ENCODE peak calls at places on chromosomes 12 and 14, in nine cellular contexts. One of them, this sample, is unnamed.

GRCh38 chr14:22836301-22837058 is at the start of gene MMP14:
- DNase-seq in right lobe of liver: peak; percentile 65
- DNase-seq in transverse colon: peak; percentile 79
- DNase-seq in breast epithelium: peak; percentile 80
- DNase-seq in adrenal gland: peak; percentile 72
- DNase-seq in psoas muscle: peak; percentile 77
- DNase-seq in astrocyte: peak; percentile 81
- DNase-seq in K562: no peak
- DNase-seq in heart right ventricle: peak; percentile 76
- DNase-seq in this sample: peak; percentile 60

GRCh38 chr12:10966314-10966713 is 20.4 kb downstream of the TAS2R50 start:
- DNase-seq in transverse colon: no peak
- DNase-seq in breast epithelium: no peak
- DNase-seq in psoas muscle: no peak
- DNase-seq in heart right ventricle: no peak
- DNase-seq in K562: no peak
- DNase-seq in astrocyte: no peak
- DNase-seq in adrenal gland: no peak
- DNase-seq in right lobe of liver: no peak
- DNase-seq in this sample: no peak

GRCh38 chr12:122942609-122943008 is 23.7 kb downstream of the ABCB9 start:
- DNase-seq in right lobe of liver: no peak
- DNase-seq in adrenal gland: no peak
- DNase-seq in K562: no peak
- DNase-seq in astrocyte: no peak
- DNase-seq in breast epithelium: no peak
- DNase-seq in transverse colon: no peak
- DNase-seq in psoas muscle: no peak
- DNase-seq in heart right ventricle: no peak
- DNase-seq in this sample: no peak

GRCh38 chr12:115898670-115899069 is 378.8 kb downstream of the MED13L start:
- DNase-seq in K562: peak; percentile 6
- DNase-seq in heart right ventricle: no peak
- DNase-seq in psoas muscle: no peak
- DNase-seq in transverse colon: no peak
- DNase-seq in astrocyte: no peak
- DNase-seq in right lobe of liver: peak; percentile 23
- DNase-seq in adrenal gland: no peak
- DNase-seq in breast epithelium: no peak
- DNase-seq in this sample: no peak

GRCh38 chr12:107610030-107610859 is 75.4 kb upstream of the PWP1 start:
- DNase-seq in breast epithelium: no peak
- DNase-seq in right lobe of liver: peak; percentile 35
- DNase-seq in adrenal gland: peak; percentile 25
- DNase-seq in psoas muscle: no peak
- DNase-seq in astrocyte: peak; percentile 13
- DNase-seq in K562: peak; percentile 43
- DNase-seq in transverse colon: no peak
- DNase-seq in heart right ventricle: peak; percentile 21
- DNase-seq in this sample: no peak

GRCh38 chr12:9109737-9110491 is 5.8 kb downstream of the A2M start:
- DNase-seq in heart right ventricle: no peak
- DNase-seq in transverse colon: no peak
- DNase-seq in breast epithelium: no peak
- DNase-seq in psoas muscle: no peak
- DNase-seq in K562: no peak
- DNase-seq in astrocyte: no peak
- DNase-seq in right lobe of liver: no peak
- DNase-seq in adrenal gland: no peak
- DNase-seq in this sample: no peak

GRCh38 chr12:106760184-106760531 is 14.3 kb upstream of the RIC8B start:
- DNase-seq in breast epithelium: no peak
- DNase-seq in K562: no peak
- DNase-seq in transverse colon: peak; percentile 31
- DNase-seq in heart right ventricle: no peak
- DNase-seq in psoas muscle: no peak
- DNase-seq in astrocyte: no peak
- DNase-seq in right lobe of liver: no peak
- DNase-seq in adrenal gland: no peak
- DNase-seq in this sample: no peak

GRCh38 chr14:26925876-26926584 is 328.2 kb upstream of the NOVA1 start:
- DNase-seq in adrenal gland: no peak
- DNase-seq in astrocyte: peak; percentile 43
- DNase-seq in transverse colon: no peak
- DNase-seq in right lobe of liver: no peak
- DNase-seq in heart right ventricle: no peak
- DNase-seq in breast epithelium: no peak
- DNase-seq in psoas muscle: no peak
- DNase-seq in K562: no peak
- DNase-seq in this sample: no peak

GRCh38 chr12:46371718-46372130 is 849 bp downstream of the SLC38A2 start:
- DNase-seq in right lobe of liver: peak; percentile 72
- DNase-seq in breast epithelium: peak; percentile 45
- DNase-seq in heart right ventricle: peak; percentile 59
- DNase-seq in adrenal gland: no peak
- DNase-seq in transverse colon: peak; percentile 71
- DNase-seq in astrocyte: no peak
- DNase-seq in psoas muscle: peak; percentile 78
- DNase-seq in K562: peak; percentile 59
- DNase-seq in this sample: no peak

GRCh38 chr14:32698831-32699230 is 239.8 kb upstream of the NPAS3 start:
- DNase-seq in psoas muscle: no peak
- DNase-seq in adrenal gland: no peak
- DNase-seq in breast epithelium: no peak
- DNase-seq in K562: no peak
- DNase-seq in heart right ventricle: no peak
- DNase-seq in astrocyte: peak; percentile 54
- DNase-seq in transverse colon: no peak
- DNase-seq in right lobe of liver: no peak
- DNase-seq in this sample: peak; percentile 29

GRCh38 chr12:14946162-14946561 is 7.8 kb upstream of the ERP27 start:
- DNase-seq in astrocyte: no peak
- DNase-seq in right lobe of liver: no peak
- DNase-seq in transverse colon: no peak
- DNase-seq in heart right ventricle: no peak
- DNase-seq in breast epithelium: no peak
- DNase-seq in adrenal gland: no peak
- DNase-seq in K562: no peak
- DNase-seq in psoas muscle: no peak
- DNase-seq in this sample: no peak

GRCh38 chr14:92953526-92953925 is 30.6 kb downstream of the CHGA start:
- DNase-seq in psoas muscle: no peak
- DNase-seq in heart right ventricle: no peak
- DNase-seq in transverse colon: no peak
- DNase-seq in astrocyte: no peak
- DNase-seq in right lobe of liver: no peak
- DNase-seq in K562: no peak
- DNase-seq in breast epithelium: no peak
- DNase-seq in adrenal gland: no peak
- DNase-seq in this sample: no peak

GRCh38 chr14:92952497-92953298 is 29.7 kb downstream of the CHGA start:
- DNase-seq in adrenal gland: no peak
- DNase-seq in K562: no peak
- DNase-seq in astrocyte: no peak
- DNase-seq in breast epithelium: no peak
- DNase-seq in psoas muscle: no peak
- DNase-seq in right lobe of liver: no peak
- DNase-seq in transverse colon: no peak
- DNase-seq in heart right ventricle: peak; percentile 47
- DNase-seq in this sample: no peak

GRCh38 chr14:92956961-92957360 is 34.0 kb downstream of the CHGA start:
- DNase-seq in K562: no peak
- DNase-seq in astrocyte: no peak
- DNase-seq in right lobe of liver: no peak
- DNase-seq in transverse colon: no peak
- DNase-seq in adrenal gland: no peak
- DNase-seq in breast epithelium: no peak
- DNase-seq in psoas muscle: no peak
- DNase-seq in heart right ventricle: no peak
- DNase-seq in this sample: no peak

GRCh38 chr14:92955381-92955780 is 32.4 kb downstream of the CHGA start:
- DNase-seq in transverse colon: no peak
- DNase-seq in adrenal gland: no peak
- DNase-seq in psoas muscle: no peak
- DNase-seq in astrocyte: no peak
- DNase-seq in K562: no peak
- DNase-seq in heart right ventricle: no peak
- DNase-seq in breast epithelium: no peak
- DNase-seq in right lobe of liver: no peak
- DNase-seq in this sample: no peak

DNA sequence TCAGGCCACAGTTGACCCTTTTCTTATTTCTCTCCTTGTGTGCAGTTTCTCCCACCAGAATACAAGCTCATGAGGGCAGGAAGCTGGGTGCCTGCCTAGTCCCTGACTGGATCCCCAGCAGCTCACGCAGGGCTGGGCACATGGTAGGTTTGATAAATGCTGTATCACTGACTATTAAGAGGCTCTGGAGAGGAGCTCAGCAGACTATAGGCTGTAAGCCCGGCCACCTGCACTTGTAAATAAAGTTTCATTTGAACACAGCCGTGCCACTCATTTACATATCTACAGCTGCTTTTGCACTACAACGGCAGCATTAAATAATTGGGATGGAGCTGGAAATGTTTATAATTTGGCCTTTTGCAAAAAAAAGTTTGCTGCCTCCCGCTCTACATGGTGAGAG is 32.0 kb downstream of the CHGA start:
- DNase-seq in transverse colon: no peak
- DNase-seq in astrocyte: no peak
- DNase-seq in psoas muscle: no peak
- DNase-seq in breast epithelium: no peak
- DNase-seq in heart right ventricle: no peak
- DNase-seq in right lobe of liver: no peak
- DNase-seq in K562: no peak
- DNase-seq in adrenal gland: no peak
- DNase-seq in this sample: no peak
- H3K27ac ChIP-seq in transverse colon: no peak overlapping the region
- H3K27ac ChIP-seq in astrocyte: no peak overlapping the region
- H3K27ac ChIP-seq in psoas muscle: no peak overlapping the region
- H3K27ac ChIP-seq in breast epithelium: no peak overlapping the region
- H3K27ac ChIP-seq in heart right ventricle: peak overlapping the region; percentile 9
- H3K27ac ChIP-seq in right lobe of liver: no peak overlapping the region
- H3K27ac ChIP-seq in K562: no peak overlapping the region
- H3K27ac ChIP-seq in adrenal gland: no peak overlapping the region
- H3K27ac ChIP-seq in this sample: no peak overlapping the region

DNA sequence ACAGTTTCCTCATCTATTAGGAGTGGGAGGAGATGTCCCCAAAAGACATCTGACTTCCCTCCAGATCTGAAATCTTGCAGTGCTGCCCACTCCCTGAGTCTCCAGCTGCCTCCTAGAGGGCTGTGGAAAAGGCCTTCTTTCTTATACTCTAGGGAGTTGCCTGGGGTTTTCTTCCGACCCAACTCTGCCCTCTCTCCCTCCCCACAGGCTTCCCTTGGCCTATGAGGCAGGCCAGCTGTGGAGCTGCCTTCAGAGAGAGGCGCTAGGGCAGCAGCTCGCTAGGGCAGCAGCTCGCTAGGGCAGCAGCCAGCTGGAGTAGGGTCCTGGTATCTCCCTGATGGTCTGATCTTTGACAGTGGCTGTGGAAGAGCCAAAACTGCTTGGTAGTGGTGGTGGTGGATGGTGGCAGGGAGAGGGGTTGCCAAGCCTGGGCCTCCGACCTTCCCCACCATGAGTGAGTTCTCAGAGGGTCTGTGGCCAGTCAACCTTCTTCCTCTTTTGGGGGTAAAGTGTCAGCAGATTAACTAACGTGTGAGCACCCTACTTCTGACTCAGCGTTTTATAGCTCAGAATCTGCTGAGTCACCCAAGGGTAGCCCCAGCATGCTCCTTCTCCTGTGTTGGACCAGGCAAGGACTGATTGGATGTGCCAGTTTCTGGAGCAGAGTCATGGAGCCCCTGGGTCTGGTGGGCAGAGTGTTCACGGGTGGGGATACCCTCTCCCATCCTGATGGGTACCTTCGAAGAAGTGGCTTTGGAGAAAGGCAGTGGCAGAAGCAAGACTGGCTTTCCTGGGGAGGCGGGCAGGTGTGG is 2.3 kb downstream of the SLC48A1 start:
- DNase-seq in adrenal gland: no peak
- DNase-seq in heart right ventricle: no peak
- DNase-seq in psoas muscle: peak; percentile 21
- DNase-seq in K562: peak; percentile 89
- DNase-seq in astrocyte: peak; percentile 16
- DNase-seq in breast epithelium: no peak
- DNase-seq in right lobe of liver: no peak
- DNase-seq in transverse colon: no peak
- DNase-seq in this sample: no peak
- H3K4me1 ChIP-seq in adrenal gland: peaks cover 66% of the 10 kb centered on the region
- H3K4me1 ChIP-seq in heart right ventricle: peaks cover 74% of the 10 kb centered on the region
- H3K4me1 ChIP-seq in psoas muscle: peaks cover 56% of the 10 kb centered on the region
- H3K4me1 ChIP-seq in K562: peaks cover 65% of the 10 kb centered on the region
- H3K4me1 ChIP-seq in astrocyte: no peaks in the 10 kb centered on the region
- H3K4me1 ChIP-seq in breast epithelium: peaks cover 27% of the 10 kb centered on the region
- H3K4me1 ChIP-seq in right lobe of liver: peaks cover 29% of the 10 kb centered on the region
- H3K4me1 ChIP-seq in transverse colon: peaks cover 43% of the 10 kb centered on the region
- H3K4me1 ChIP-seq in this sample: peaks cover 3% of the 10 kb centered on the region

DNA sequence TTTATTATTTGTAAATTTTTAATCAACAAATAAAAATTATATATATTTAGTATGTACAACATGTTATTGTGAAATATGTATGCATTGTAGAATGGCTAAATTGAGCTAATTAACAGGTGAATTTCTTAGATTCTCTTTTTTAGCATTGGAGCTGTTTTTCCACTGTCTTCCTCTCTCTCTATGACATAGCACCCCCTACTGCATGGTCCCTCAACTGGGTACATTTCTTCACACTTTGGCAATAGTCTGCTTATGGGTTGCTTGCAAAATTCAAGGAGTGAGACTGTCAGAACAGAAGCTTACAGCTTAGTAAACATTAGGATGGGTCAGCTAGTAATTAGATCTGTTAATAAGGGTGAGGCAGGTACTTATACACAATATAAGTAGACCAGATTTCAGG is 658.5 kb upstream of the MGAT4C start:
- DNase-seq in heart right ventricle: no peak
- DNase-seq in transverse colon: no peak
- DNase-seq in astrocyte: peak; percentile 34
- DNase-seq in right lobe of liver: no peak
- DNase-seq in adrenal gland: no peak
- DNase-seq in K562: no peak
- DNase-seq in psoas muscle: no peak
- DNase-seq in breast epithelium: no peak
- DNase-seq in this sample: no peak
- TF ChIP-seq CTCF in heart right ventricle: no peak
- TF ChIP-seq CTCF in transverse colon: no peak
- TF ChIP-seq CTCF in astrocyte: peak; percentile 54
- TF ChIP-seq CTCF in right lobe of liver: no peak
- TF ChIP-seq CTCF in adrenal gland: no peak
- TF ChIP-seq CTCF in K562: no peak
- TF ChIP-seq CTCF in psoas muscle: no peak
- TF ChIP-seq CTCF in breast epithelium: no peak
- TF ChIP-seq CTCF in this sample: peak; percentile 77

DNA sequence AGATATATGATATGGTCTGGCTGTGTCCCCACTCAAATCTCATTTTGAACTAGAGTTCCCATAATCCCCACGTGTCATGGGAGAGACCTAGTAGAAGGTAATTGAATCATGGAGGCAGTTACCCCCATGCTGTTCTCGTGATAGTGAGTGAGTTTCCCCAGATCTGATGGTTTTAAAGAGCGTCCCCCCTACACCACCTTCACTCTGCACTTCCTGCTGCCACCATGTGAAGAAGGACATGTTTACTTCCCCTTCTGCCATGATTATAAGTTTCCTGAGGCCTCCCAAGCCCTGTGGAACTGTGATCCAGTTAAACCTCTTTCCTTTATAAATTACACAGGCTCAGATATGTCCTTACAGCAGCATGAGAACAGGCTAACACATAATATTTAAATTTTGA is 21.4 kb upstream of the DRAM1 start:
- DNase-seq in astrocyte: no peak
- DNase-seq in transverse colon: no peak
- DNase-seq in psoas muscle: no peak
- DNase-seq in right lobe of liver: no peak
- DNase-seq in breast epithelium: no peak
- DNase-seq in adrenal gland: no peak
- DNase-seq in heart right ventricle: no peak
- DNase-seq in K562: peak; percentile 46
- DNase-seq in this sample: no peak
- H3K27ac ChIP-seq in astrocyte: no peak overlapping the region
- H3K27ac ChIP-seq in transverse colon: no peak overlapping the region
- H3K27ac ChIP-seq in psoas muscle: no peak overlapping the region
- H3K27ac ChIP-seq in right lobe of liver: no peak overlapping the region
- H3K27ac ChIP-seq in breast epithelium: no peak overlapping the region
- H3K27ac ChIP-seq in adrenal gland: no peak overlapping the region
- H3K27ac ChIP-seq in heart right ventricle: no peak overlapping the region
- H3K27ac ChIP-seq in K562: peak overlapping the region; percentile 85
- H3K27ac ChIP-seq in this sample: peak overlapping the region; percentile 22

This sample was measured in foreskin keratinocyte.